ENCODE peak calls at places on chromosomes 12 and 14, in four cellular contexts. One of them, this sample, is unnamed.

GRCh38 chr12:12214201-12214600 is 52.6 kb downstream of the LRP6 start:
- DNase-seq in central memory CD8-positive, alpha-beta T cell: no peak
- DNase-seq in endothelial cell: no peak
- DNase-seq in dorsolateral prefrontal cortex: no peak
- DNase-seq in this sample: no peak

GRCh38 chr12:124484526-124484953 is 82.9 kb downstream of the NCOR2 start:
- DNase-seq in central memory CD8-positive, alpha-beta T cell: no peak
- DNase-seq in endothelial cell: no peak
- DNase-seq in dorsolateral prefrontal cortex: no peak
- DNase-seq in this sample: no peak

GRCh38 chr14:54622189-54622958 is 55.4 kb downstream of the SAMD4A start:
- DNase-seq in central memory CD8-positive, alpha-beta T cell: no peak
- DNase-seq in endothelial cell: no peak
- DNase-seq in dorsolateral prefrontal cortex: no peak
- DNase-seq in this sample: no peak

GRCh38 chr12:123142948-123143752 is 7.7 kb downstream of the PITPNM2 start:
- DNase-seq in central memory CD8-positive, alpha-beta T cell: no peak
- DNase-seq in endothelial cell: no peak
- DNase-seq in dorsolateral prefrontal cortex: no peak
- DNase-seq in this sample: no peak

GRCh38 chr12:41188058-41188840 is at the start of gene PDZRN4:
- DNase-seq in central memory CD8-positive, alpha-beta T cell: no peak
- DNase-seq in endothelial cell: peak
- DNase-seq in dorsolateral prefrontal cortex: peak
- DNase-seq in this sample: peak

GRCh38 chr12:92648242-92649031 is 54.4 kb upstream of the PLEKHG7 start:
- DNase-seq in central memory CD8-positive, alpha-beta T cell: no peak
- DNase-seq in endothelial cell: no peak
- DNase-seq in dorsolateral prefrontal cortex: no peak
- DNase-seq in this sample: no peak

GRCh38 chr14:103144085-103144484 is 20.8 kb downstream of the TNFAIP2 start:
- DNase-seq in central memory CD8-positive, alpha-beta T cell: no peak
- DNase-seq in endothelial cell: no peak
- DNase-seq in dorsolateral prefrontal cortex: no peak
- DNase-seq in this sample: peak

GRCh38 chr12:85007836-85008235 is 28.2 kb downstream of the TSPAN19 start:
- DNase-seq in central memory CD8-positive, alpha-beta T cell: no peak
- DNase-seq in endothelial cell: no peak
- DNase-seq in dorsolateral prefrontal cortex: no peak
- DNase-seq in this sample: no peak

GRCh38 chr14:28661171-28661772 is 105.3 kb upstream of the FOXG1 start:
- DNase-seq in central memory CD8-positive, alpha-beta T cell: no peak
- DNase-seq in endothelial cell: no peak
- DNase-seq in dorsolateral prefrontal cortex: no peak
- DNase-seq in this sample: no peak

GRCh38 chr12:92185052-92185451 is 39.4 kb upstream of the BTG1 start:
- DNase-seq in central memory CD8-positive, alpha-beta T cell: peak
- DNase-seq in endothelial cell: no peak
- DNase-seq in dorsolateral prefrontal cortex: no peak
- DNase-seq in this sample: no peak

GRCh38 chr14:90649096-90649495 is 167.1 kb downstream of the TTC7B start:
- DNase-seq in central memory CD8-positive, alpha-beta T cell: no peak
- DNase-seq in endothelial cell: no peak
- DNase-seq in dorsolateral prefrontal cortex: no peak
- DNase-seq in this sample: no peak

GRCh38 chr12:19757317-19757877 is 318.1 kb downstream of the AEBP2 start:
- DNase-seq in central memory CD8-positive, alpha-beta T cell: no peak
- DNase-seq in endothelial cell: no peak
- DNase-seq in dorsolateral prefrontal cortex: no peak
- DNase-seq in this sample: peak

GRCh38 chr12:120820885-120821510 is 83.2 kb downstream of the SPPL3 start:
- DNase-seq in central memory CD8-positive, alpha-beta T cell: no peak
- DNase-seq in endothelial cell: no peak
- DNase-seq in dorsolateral prefrontal cortex: no peak
- DNase-seq in this sample: no peak

GRCh38 chr12:55930771-55931316 is at the start of gene DGKA:
- DNase-seq in central memory CD8-positive, alpha-beta T cell: no peak
- DNase-seq in endothelial cell: peak
- DNase-seq in dorsolateral prefrontal cortex: no peak
- DNase-seq in this sample: peak

GRCh38 chr14:30214456-30215090 is 286.9 kb upstream of the PRKD1 start:
- DNase-seq in central memory CD8-positive, alpha-beta T cell: no peak
- DNase-seq in endothelial cell: peak
- DNase-seq in dorsolateral prefrontal cortex: no peak
- DNase-seq in this sample: peak

GRCh38 chr12:128606970-128607369 is 216.8 kb downstream of the SLC15A4 start:
- DNase-seq in central memory CD8-positive, alpha-beta T cell: no peak
- DNase-seq in endothelial cell: no peak
- DNase-seq in dorsolateral prefrontal cortex: no peak
- DNase-seq in this sample: no peak

GRCh38 chr12:127770123-127770522 is 496.8 kb upstream of the TMEM132C start:
- DNase-seq in central memory CD8-positive, alpha-beta T cell: no peak
- DNase-seq in endothelial cell: no peak
- DNase-seq in dorsolateral prefrontal cortex: no peak
- DNase-seq in this sample: no peak

GRCh38 chr12:50803230-50803629 is 39.3 kb downstream of the ATF1 start:
- DNase-seq in central memory CD8-positive, alpha-beta T cell: no peak
- DNase-seq in endothelial cell: no peak
- DNase-seq in dorsolateral prefrontal cortex: no peak
- DNase-seq in this sample: no peak

GRCh38 chr12:24360907-24361306 is 411.4 kb upstream of the SOX5 start:
- DNase-seq in central memory CD8-positive, alpha-beta T cell: no peak
- DNase-seq in endothelial cell: no peak
- DNase-seq in dorsolateral prefrontal cortex: no peak
- DNase-seq in this sample: no peak

GRCh38 chr12:14394317-14395058 is 29.0 kb downstream of the ATF7IP start:
- DNase-seq in central memory CD8-positive, alpha-beta T cell: no peak
- DNase-seq in endothelial cell: peak
- DNase-seq in dorsolateral prefrontal cortex: no peak
- DNase-seq in this sample: peak

GRCh38 chr14:93231129-93231979 is 24.3 kb downstream of the UBR7 start:
- DNase-seq in central memory CD8-positive, alpha-beta T cell: no peak
- DNase-seq in endothelial cell: no peak
- DNase-seq in dorsolateral prefrontal cortex: peak
- DNase-seq in this sample: peak

GRCh38 chr12:54725233-54725843 is 77.2 kb upstream of the DCD start:
- DNase-seq in central memory CD8-positive, alpha-beta T cell: no peak
- DNase-seq in endothelial cell: peak
- DNase-seq in dorsolateral prefrontal cortex: no peak
- DNase-seq in this sample: peak

GRCh38 chr12:52867152-52867551 is 18.4 kb upstream of the KRT78 start:
- DNase-seq in central memory CD8-positive, alpha-beta T cell: no peak
- DNase-seq in endothelial cell: no peak
- DNase-seq in dorsolateral prefrontal cortex: no peak
- DNase-seq in this sample: no peak

GRCh38 chr12:50765325-50765911 is 1.5 kb downstream of the ATF1 start:
- DNase-seq in central memory CD8-positive, alpha-beta T cell: peak
- DNase-seq in endothelial cell: peak
- DNase-seq in dorsolateral prefrontal cortex: peak
- DNase-seq in this sample: peak

GRCh38 chr12:14185441-14186192 is 179.9 kb upstream of the ATF7IP start:
- DNase-seq in central memory CD8-positive, alpha-beta T cell: no peak
- DNase-seq in endothelial cell: peak
- DNase-seq in dorsolateral prefrontal cortex: no peak
- DNase-seq in this sample: peak

GRCh38 chr14:64763089-64763782 is 59.0 kb downstream of the PLEKHG3 start:
- DNase-seq in central memory CD8-positive, alpha-beta T cell: no peak
- DNase-seq in endothelial cell: no peak
- DNase-seq in dorsolateral prefrontal cortex: no peak
- DNase-seq in this sample: no peak

GRCh38 chr14:99637624-99638023 is 7.3 kb upstream of the HHIPL1 start:
- DNase-seq in central memory CD8-positive, alpha-beta T cell: no peak
- DNase-seq in endothelial cell: no peak
- DNase-seq in dorsolateral prefrontal cortex: no peak
- DNase-seq in this sample: no peak

GRCh38 chr14:50600849-50601248 is 40.9 kb downstream of the ATL1 start:
- DNase-seq in central memory CD8-positive, alpha-beta T cell: no peak
- DNase-seq in endothelial cell: no peak
- DNase-seq in dorsolateral prefrontal cortex: no peak
- DNase-seq in this sample: no peak

GRCh38 chr12:81874166-81874565 is 115.0 kb upstream of the PPFIA2 start:
- DNase-seq in central memory CD8-positive, alpha-beta T cell: no peak
- DNase-seq in endothelial cell: no peak
- DNase-seq in dorsolateral prefrontal cortex: no peak
- DNase-seq in this sample: no peak

GRCh38 chr12:115964626-115965025 is 312.9 kb downstream of the MED13L start:
- DNase-seq in central memory CD8-positive, alpha-beta T cell: no peak
- DNase-seq in endothelial cell: no peak
- DNase-seq in dorsolateral prefrontal cortex: no peak
- DNase-seq in this sample: no peak

GRCh38 chr14:50067723-50068495 is 48.5 kb downstream of the VCPKMT start:
- DNase-seq in central memory CD8-positive, alpha-beta T cell: no peak
- DNase-seq in endothelial cell: no peak
- DNase-seq in dorsolateral prefrontal cortex: no peak
- DNase-seq in this sample: peak

This sample was measured in AG20443.